ENCODE peak calls at places on chromosomes 6 and 20, in four cellular contexts. A is adrenal gland, L is K562, W is IMR-90. H is an unnamed sample. For H3K36me3, the result is how much of the 10 kb centered on the place peaks cover.

GRCh38 chr6:132132911-132133639 is 181.9 kb upstream of the CCN2 start:
- DNase-seq in A (no peak), L (no peak), W (peak), H (no peak)

GRCh38 chr6:57109905-57110304 is 19.9 kb downstream of the ZNF451 start:
- DNase-seq in A (no peak), L (no peak), W (peak), H (no peak)

GRCh38 chr6:72624557-72625160 is 2.8 kb downstream of the KCNQ5 start:
- DNase-seq in A (no peak), L (peak), W (peak), H (no peak)

GRCh38 chr6:42981866-42982265 is 2.5 kb upstream of the PPP2R5D start:
- DNase-seq in A (no peak), L (no peak), W (no peak), H (no peak)

GRCh38 chr6:139064981-139065665 is 36.6 kb downstream of the ABRACL start:
- DNase-seq in A (no peak), L (no peak), W (no peak), H (no peak)

GRCh38 chr20:19588731-19589130 is 169.3 kb upstream of the RIN2 start:
- DNase-seq in A (no peak), L (no peak), W (no peak), H (no peak)

GRCh38 chr6:124659427-124659826 is 302.8 kb upstream of the RNF217 start:
- DNase-seq in A (no peak), L (no peak), W (no peak), H (no peak)

GRCh38 chr6:43725643-43726580 is 38.3 kb upstream of the MRPS18A start:
- DNase-seq in A (no peak), L (peak), W (no peak), H (no peak)

GRCh38 chr6:155152211-155153076 is 111.4 kb upstream of the CLDN20 start:
- DNase-seq in A (no peak), L (peak), W (no peak), H (peak)

GRCh38 chr6:42604150-42604549 is 40.3 kb downstream of the UBR2 start:
- DNase-seq in A (no peak), L (no peak), W (peak), H (no peak)

GRCh38 chr6:166494101-166494441 is 92.4 kb downstream of the RAMACL start:
- DNase-seq in A (no peak), L (no peak), W (no peak), H (no peak)

GRCh38 chr20:9447182-9447581 is 67.2 kb upstream of the LAMP5 start:
- DNase-seq in A (no peak), L (no peak), W (no peak), H (no peak)

GRCh38 chr20:32569380-32570305 is 15.5 kb downstream of the NOL4L start:
- DNase-seq in A (no peak), L (peak), W (no peak), H (no peak)

GRCh38 chr6:30397697-30398096 is 52.7 kb downstream of the RPP21 start:
- DNase-seq in A (no peak), L (no peak), W (no peak), H (no peak)

GRCh38 chr6:170106906-170107525 is 183.9 kb downstream of the DLL1 start:
- DNase-seq in A (no peak), L (no peak), W (no peak), H (no peak)

GRCh38 chr6:121817141-121817540 is 381.7 kb downstream of the GJA1 start:
- DNase-seq in A (no peak), L (no peak), W (peak), H (no peak)

GRCh38 chr6:24743265-24743943 is 24.4 kb upstream of the C6orf62 start:
- DNase-seq in A (peak), L (peak), W (peak), H (no peak)
- H3K36me3 ChIP-seq in A (under half), L (under half), W (under half), H (under half)

DNA sequence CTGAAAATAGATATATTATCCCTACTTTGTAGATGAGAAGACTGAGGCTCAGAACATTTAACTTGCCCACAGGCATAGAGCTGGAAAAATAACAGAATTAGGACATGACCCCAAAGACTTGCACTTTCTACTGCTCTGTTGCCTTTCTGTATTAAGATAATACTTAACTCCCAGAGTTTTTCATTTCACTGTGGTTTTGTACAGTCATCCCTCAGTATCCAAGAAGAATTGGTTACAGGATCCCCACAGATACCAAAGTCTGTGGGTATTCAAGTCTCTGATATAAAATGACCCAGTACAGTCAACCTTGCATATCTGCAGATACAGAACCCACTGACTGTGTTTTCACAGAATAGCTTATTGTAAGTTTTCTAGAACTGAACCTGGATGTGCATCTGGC is 16.8 kb downstream of the MRS2 start:
- DNase-seq in A (no peak), L (no peak), W (peak), H (no peak)
- H3K36me3 ChIP-seq in A (half or more), L (half or more), W (under half), H (half or more)

DNA sequence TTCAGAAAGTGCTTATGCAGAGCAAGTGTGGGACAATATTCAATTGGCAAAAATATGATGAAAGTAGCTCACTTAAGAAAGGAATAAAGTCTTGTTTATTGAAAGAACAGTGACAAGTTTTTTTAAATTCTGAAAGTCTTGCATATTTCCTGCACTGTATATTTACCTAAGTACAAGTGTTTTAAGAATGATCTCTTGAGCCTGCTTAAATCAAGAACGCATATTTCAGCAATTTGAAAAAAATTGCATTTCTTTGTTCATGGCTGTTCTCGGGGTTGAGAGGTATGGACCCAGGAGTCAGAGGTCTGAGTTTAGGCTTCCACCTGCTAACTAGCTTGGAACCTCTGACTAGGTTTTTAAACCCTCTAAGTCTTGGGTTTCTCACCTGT is 27.4 kb downstream of the SLC22A3 start:
- DNase-seq in A (no peak), L (no peak), W (no peak), H (no peak)
- H3K36me3 ChIP-seq in A (under half), L (under half), W (under half), H (under half)

DNA sequence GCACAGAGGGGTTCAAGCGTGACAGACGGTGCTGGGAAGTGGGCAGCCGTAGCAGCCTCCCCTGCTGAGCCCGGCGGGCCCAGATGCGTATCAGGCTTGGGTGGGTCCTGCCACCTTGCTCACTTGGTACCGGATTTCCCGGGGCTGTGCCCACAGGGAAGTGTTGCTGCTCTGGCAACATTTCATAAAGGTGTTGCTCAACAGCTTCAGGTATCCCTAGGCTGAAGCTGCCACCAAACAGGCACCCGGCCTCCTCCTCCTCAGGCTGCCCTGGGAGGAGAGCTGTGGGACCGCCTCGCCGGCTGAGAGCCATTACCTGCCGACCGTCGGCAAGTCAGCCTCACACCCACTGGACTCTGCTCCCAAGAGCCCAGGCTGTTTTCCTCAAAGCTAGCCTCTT is 11.5 kb downstream of the PSMG4 start:
- DNase-seq in A (no peak), L (no peak), W (no peak), H (no peak)
- H3K36me3 ChIP-seq in A (under half), L (half or more), W (under half), H (half or more)

GRCh38 chr20:58753267-58753928 is 60.8 kb downstream of the NPEPL1 start:
- DNase-seq in A (no peak), L (no peak), W (no peak), H (no peak)

GRCh38 chr20:58752565-58752964 is 60.0 kb downstream of the NPEPL1 start:
- DNase-seq in A (no peak), L (no peak), W (no peak), H (no peak)

GRCh38 chr20:58749979-58750378 is 57.4 kb downstream of the NPEPL1 start:
- DNase-seq in A (no peak), L (no peak), W (no peak), H (no peak)

GRCh38 chr20:58753929-58754551 is 61.4 kb downstream of the NPEPL1 start:
- DNase-seq in A (no peak), L (no peak), W (no peak), H (no peak)

GRCh38 chr20:58751956-58752355 is 59.4 kb downstream of the NPEPL1 start:
- DNase-seq in A (no peak), L (no peak), W (no peak), H (no peak)
- H3K36me3 ChIP-seq in A (under half), L (under half), W (under half), H (under half)

GRCh38 chr20:35404614-35405259 is 7.0 kb downstream of the UQCC1 start:
- DNase-seq in A (no peak), L (no peak), W (no peak), H (no peak)
- H3K36me3 ChIP-seq in A (under half), L (under half), W (under half), H (under half)

GRCh38 chr6:163583558-163583957 is 169.0 kb downstream of the QKI start:
- DNase-seq in A (no peak), L (no peak), W (no peak), H (no peak)
- H3K36me3 ChIP-seq in A (under half), L (under half), W (under half), H (under half)

H was measured in BE2C.